ENCODE peak calls at places on chromosome 1, in seven cellular contexts. T is astrocyte, U is Karpas-422, E is H1, I is trophoblast cell, M is MM.1S, G is fibroblast of lung. Q is an unnamed sample.

GRCh38 chr1:243628476-243628907 is 221.6 kb downstream of the AKT3 start:
- DNase-seq in T (no peak), U (no peak), E (no peak), I (no peak), M (no peak), G (peak), Q (no peak)

GRCh38 chr1:243454328-243454997 is 198.6 kb downstream of the SDCCAG8 start:
- DNase-seq in T (no peak), U (no peak), E (peak), I (no peak), M (no peak), G (no peak), Q (no peak)

GRCh38 chr1:231866392-231867331 is 240.1 kb downstream of the DISC1 start:
- DNase-seq in T (peak), U (peak), E (peak), I (peak), M (peak), G (peak), Q (peak)

GRCh38 chr1:193115629-193116227 is 6.1 kb upstream of the CDC73 start:
- DNase-seq in T (peak), U (no peak), E (no peak), I (peak), M (no peak), G (peak), Q (peak)

GRCh38 chr1:239997515-239998311 is 94.0 kb upstream of the FMN2 start:
- DNase-seq in T (no peak), U (no peak), E (peak), I (peak), M (no peak), G (no peak), Q (no peak)

GRCh38 chr1:60950431-60951068 is 131.8 kb upstream of the NFIA start:
- DNase-seq in T (no peak), U (no peak), E (no peak), I (no peak), M (no peak), G (no peak), Q (no peak)

GRCh38 chr1:54475357-54476230 is 69.4 kb upstream of the SSBP3 start:
- DNase-seq in T (no peak), U (no peak), E (peak), I (no peak), M (no peak), G (no peak), Q (no peak)

GRCh38 chr1:19209439-19209989 is 552 bp downstream of the UBR4 start:
- DNase-seq in T (peak), U (peak), E (no peak), I (peak), M (peak), G (peak), Q (peak)

GRCh38 chr1:167223144-167224103 is 2.7 kb downstream of the POU2F1 start:
- DNase-seq in T (peak), U (no peak), E (no peak), I (no peak), M (no peak), G (peak), Q (peak)

GRCh38 chr1:156583821-156584622 is 4.5 kb downstream of the TTC24 start:
- DNase-seq in T (peak), U (peak), E (peak), I (peak), M (peak), G (peak), Q (peak)

GRCh38 chr1:207603777-207604176 is 41.2 kb upstream of the CR1L start:
- DNase-seq in T (peak), U (no peak), E (no peak), I (no peak), M (no peak), G (peak), Q (peak)

GRCh38 chr1:244092293-244093264 is 41.5 kb downstream of the ZBTB18 start:
- DNase-seq in T (peak), U (no peak), E (no peak), I (no peak), M (no peak), G (no peak), Q (peak)

GRCh38 chr1:171935664-171936063 is 94.4 kb downstream of the DNM3 start:
- DNase-seq in T (no peak), U (no peak), E (no peak), I (no peak), M (no peak), G (no peak), Q (no peak)

GRCh38 chr1:56382890-56383289 is 196.5 kb downstream of the PLPP3 start:
- DNase-seq in T (no peak), U (no peak), E (no peak), I (no peak), M (no peak), G (no peak), Q (no peak)

GRCh38 chr1:220127076-220127475 is 33.1 kb downstream of the IARS2 start:
- DNase-seq in T (no peak), U (no peak), E (no peak), I (no peak), M (no peak), G (no peak), Q (no peak)

GRCh38 chr1:10308001-10308400 is 90.9 kb upstream of the PGD start:
- DNase-seq in T (no peak), U (no peak), E (no peak), I (no peak), M (no peak), G (no peak), Q (no peak)

GRCh38 chr1:169312084-169312954 is 55.3 kb downstream of the NME7 start:
- DNase-seq in T (peak), U (peak), E (no peak), I (peak), M (peak), G (peak), Q (peak)

GRCh38 chr1:63073530-63074306 is 248.6 kb upstream of the FOXD3 start:
- DNase-seq in T (no peak), U (no peak), E (peak), I (no peak), M (no peak), G (no peak), Q (no peak)

GRCh38 chr1:63323866-63324778 is 1.8 kb downstream of the FOXD3 start:
- DNase-seq in T (no peak), U (no peak), E (peak), I (peak), M (no peak), G (no peak), Q (no peak)

DNA sequence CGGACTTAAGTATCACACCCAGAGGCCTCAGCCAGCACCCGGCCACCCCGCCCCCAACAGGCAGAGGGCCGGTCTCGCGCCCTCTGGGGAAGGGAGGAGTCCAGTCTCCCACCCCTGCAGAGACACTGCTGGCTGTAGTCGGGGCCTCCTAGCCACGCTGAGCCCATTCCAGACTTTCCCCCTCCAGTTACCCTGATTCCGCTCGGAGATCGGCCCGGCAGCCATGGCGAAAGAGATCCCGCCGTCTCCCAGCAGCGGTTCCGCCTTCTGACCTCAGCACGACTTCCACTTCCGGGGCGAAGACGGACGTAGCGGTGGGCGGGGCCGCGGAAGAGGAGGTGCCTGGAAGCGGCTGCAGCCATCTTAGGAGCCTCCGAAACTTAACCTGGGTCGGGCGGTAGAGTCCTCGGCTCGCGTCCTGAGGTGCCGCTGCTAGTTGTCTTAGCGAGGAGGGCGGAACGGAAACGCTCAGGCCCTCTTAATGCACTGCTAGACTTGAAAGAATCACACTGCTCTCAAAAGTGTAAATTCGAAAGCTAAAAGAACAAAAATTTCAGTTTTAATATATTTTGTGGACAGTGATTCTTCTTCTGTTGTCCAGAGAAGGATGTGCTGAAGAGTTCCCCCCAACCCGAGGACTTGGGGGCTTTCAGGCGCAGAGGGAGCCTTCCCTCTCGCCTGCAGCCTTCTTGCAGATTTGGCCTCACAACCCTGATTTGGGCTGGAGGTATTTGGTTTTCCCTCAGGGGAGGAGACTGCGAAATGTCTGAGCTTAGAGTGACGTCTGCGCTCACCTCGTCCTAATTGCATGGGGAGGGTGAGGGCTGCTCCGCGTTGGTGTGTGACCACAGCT is at the start of gene SF3B4:
- DNase-seq in T (peak), U (peak), E (peak), I (peak), M (peak), G (peak), Q (peak)
- H3K27ac ChIP-seq in T (peak), U (peak), E (peak), I (peak), M (peak), G (peak), Q (peak)

GRCh38 chr1:17141441-17142197 is 22.4 kb upstream of the PADI2 start:
- DNase-seq in T (no peak), U (no peak), E (no peak), I (no peak), M (no peak), G (no peak), Q (no peak)
- H3K9ac ChIP-seq in T (no peak), U (no peak), E (no peak), I (no peak), M (no peak), G (no peak), Q (no peak)

DNA sequence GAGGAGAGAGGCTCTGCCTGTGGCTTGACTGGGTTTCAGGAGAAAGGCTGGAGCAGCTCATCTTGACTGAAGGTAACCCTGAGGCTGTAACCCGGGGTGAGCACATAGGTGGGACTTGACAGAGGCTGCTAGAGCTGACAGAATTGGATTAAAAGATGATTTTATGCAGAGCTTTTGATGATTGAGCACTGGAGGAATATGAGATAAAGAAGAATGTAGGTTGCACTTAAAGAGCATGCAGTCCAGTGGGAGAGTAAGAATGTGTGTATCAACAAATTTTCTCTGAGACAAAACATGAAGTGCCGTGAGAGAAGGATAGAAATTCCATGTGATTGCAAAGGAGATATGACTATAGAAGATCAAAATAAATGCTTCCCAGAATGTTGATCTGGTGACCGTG is 17.4 kb downstream of the LAMC1 start:
- DNase-seq in T (no peak), U (no peak), E (no peak), I (no peak), M (no peak), G (no peak), Q (no peak)
- H3K4me3 ChIP-seq in T (no peak), U (no peak), E (no peak), I (no peak), M (no peak), G (no peak), Q (no peak)

DNA sequence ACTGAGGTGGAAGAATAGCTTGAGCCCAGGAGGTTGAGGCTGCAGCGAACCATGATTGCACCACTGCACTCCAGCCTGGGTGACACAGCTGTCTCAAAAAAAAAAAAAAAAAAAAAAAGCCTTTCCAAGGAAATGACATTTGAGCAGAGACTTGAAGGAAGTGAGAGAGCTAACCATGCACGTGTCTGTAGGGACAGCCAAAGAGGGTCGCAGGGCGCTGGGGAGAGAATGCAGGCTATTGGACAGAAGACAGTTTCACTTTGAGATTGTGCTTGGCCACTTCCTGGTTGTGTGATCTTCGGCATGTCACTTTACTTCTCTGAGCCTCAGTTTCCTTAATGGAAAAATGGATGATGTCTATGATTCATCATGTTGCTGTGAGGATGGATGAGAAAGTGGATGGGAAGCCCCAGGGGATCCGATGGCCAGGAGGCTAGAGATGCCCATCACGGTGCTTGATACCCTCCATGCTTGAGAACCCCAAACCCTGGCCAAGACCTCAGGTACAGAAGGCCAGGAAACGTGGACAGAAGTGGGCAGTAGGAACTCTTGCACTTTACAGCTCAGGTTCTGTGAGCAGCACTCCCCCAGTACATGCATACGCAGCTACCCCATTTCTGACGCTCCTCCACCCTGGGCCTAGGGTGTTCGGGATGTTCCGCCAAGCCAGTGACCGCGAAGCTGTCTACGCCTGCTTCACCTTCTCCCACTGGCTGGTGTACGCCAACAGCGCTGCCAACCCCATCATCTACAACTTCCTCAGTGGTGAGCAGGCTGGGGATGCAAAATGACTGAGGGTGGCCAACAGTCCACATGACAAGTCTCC is 7.1 kb downstream of the HCRTR1 start:
- DNase-seq in T (no peak), U (no peak), E (no peak), I (no peak), M (no peak), G (no peak), Q (no peak)
- H3K27ac ChIP-seq in T (no peak), U (no peak), E (no peak), I (peak), M (no peak), G (no peak), Q (no peak)

DNA sequence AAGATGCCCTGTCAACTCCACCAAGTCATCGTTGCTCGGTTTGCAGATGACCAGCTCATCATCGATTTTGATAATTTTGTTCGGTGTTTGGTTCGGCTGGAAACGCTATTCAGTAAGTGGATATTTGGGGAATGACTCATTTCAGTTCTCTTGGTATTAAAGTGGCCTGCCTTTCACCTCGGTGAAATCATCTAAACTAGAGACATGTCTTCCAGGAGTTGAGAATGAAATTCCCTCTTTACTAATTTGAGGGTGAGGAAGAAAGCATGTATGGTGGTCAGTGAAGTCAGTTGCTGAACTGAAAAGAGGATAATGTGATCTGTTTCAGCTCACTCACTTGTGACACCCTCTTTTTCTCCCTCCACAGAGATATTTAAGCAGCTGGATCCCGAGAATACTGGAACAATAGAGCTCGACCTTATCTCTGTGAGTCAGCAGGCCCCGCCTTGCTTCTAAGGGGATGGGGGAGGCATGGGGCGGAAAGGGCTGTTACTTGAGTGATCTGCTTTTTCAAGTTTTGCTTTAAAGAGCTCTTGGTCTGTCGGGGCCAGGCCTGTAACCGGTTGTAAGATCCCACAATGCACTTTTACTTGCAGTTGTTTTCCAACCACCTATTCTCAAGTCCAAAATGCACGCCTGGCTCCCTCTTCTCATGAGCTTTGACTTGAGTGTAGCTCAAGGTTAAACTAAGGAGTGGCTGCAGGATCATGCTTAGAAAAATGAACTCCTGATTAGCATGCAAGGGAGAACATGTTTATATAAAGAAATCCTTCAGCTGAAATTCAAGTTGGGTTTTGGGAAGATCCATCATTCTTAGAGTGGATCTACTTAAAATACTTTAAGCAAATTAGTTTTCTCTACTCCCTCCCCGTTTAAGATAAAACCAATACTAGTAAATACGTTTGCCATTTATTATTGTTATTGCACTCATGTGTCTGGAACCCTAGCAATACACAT is 59.8 kb downstream of the CAPN2 start:
- DNase-seq in T (peak), U (no peak), E (peak), I (peak), M (peak), G (peak), Q (peak)
- H3K9ac ChIP-seq in T (peak), U (no peak), E (no peak), I (no peak), M (no peak), G (no peak), Q (peak)

GRCh38 chr1:202157945-202158344 is 2.5 kb downstream of the PTPN7 start:
- DNase-seq in T (no peak), U (no peak), E (no peak), I (no peak), M (no peak), G (no peak), Q (no peak)

GRCh38 chr1:202160377-202160940 is at the start of gene PTPN7:
- DNase-seq in T (no peak), U (peak), E (no peak), I (no peak), M (peak), G (no peak), Q (no peak)

GRCh38 chr1:202159534-202160371 is 649 bp downstream of the PTPN7 start:
- DNase-seq in T (no peak), U (peak), E (no peak), I (no peak), M (peak), G (no peak), Q (no peak)

GRCh38 chr1:202156590-202156989 is 3.8 kb downstream of the PTPN7 start:
- DNase-seq in T (no peak), U (no peak), E (no peak), I (no peak), M (no peak), G (no peak), Q (no peak)

GRCh38 chr1:202158810-202159533 is 1.4 kb downstream of the PTPN7 start:
- DNase-seq in T (no peak), U (peak), E (no peak), I (no peak), M (peak), G (no peak), Q (no peak)
- H3K4me3 ChIP-seq in T (no peak), U (peak), E (no peak), I (no peak), M (peak), G (no peak), Q (no peak)

DNA sequence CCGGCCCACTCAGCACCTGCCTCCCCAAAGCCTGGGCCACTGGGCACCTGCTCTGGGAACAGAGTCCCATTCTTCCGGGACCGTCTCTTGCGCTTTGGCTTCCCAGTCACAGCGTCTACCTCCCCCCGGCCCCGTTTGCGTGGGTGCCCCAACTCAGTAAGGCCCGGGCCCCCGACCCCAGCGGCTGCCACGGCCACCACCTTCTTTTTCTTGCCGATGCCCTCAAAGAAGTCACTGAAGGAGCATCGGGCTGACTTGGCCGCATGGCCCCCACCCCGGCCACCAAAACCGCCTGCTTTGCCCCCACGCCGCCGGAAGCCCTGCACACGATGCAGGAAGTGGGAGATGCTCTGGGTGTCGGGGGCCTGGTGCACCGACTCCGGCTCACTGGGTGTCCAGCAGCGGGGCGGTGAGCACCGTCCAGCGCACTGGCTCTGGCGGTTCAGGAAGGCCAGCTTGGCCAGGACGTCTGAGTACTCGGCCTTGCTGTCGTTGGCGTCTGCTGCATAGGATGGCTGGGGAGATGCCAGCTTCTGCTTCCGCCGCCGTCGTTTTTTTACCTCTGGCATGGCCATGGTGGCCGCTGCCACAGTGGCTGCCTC is 54.0 kb downstream of the AHDC1 start:
- DNase-seq in T (no peak), U (no peak), E (no peak), I (no peak), M (no peak), G (no peak), Q (no peak)
- H3K27ac ChIP-seq in T (no peak), U (no peak), E (no peak), I (no peak), M (no peak), G (no peak), Q (no peak)

DNA sequence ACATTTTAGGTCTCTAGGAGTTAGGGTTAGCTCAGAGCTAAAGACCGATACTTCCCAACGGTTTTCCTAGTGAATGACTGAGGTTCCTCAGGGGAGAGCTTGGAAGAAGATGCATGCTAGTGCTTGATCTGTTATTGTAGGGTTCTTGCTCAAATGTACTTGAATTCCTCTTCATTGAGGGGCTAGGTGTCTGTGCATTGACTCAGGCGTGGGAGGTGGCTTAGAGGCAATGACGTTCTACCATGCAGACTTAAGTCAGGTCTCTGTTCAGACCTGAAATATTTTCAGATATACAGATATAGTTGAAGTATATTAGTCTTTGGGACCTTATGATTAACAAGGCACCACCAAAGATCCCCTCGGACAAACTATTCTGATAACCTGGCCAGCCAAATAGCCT is 23.5 kb downstream of the S100A10 start:
- DNase-seq in T (no peak), U (no peak), E (no peak), I (no peak), M (no peak), G (no peak), Q (no peak)
- H3K9ac ChIP-seq in T (no peak), U (no peak), E (no peak), I (no peak), M (no peak), G (no peak), Q (no peak)

Q was measured in PC-3.